ENCODE peak calls at places on chromosome 2, in six cellular contexts. S, F, R, X, Y and Z are unnamed samples.

GRCh38 chr2:156908825-156909224 is 348.7 kb upstream of the GALNT5 start:
- DNase-seq in S (peak; percentile 56), F (no peak), R (peak; percentile 37), X (peak; percentile 21), Y (no peak), Z (no peak)

GRCh38 chr2:29042581-29043075 is 31.7 kb downstream of the PCARE start:
- DNase-seq in S (peak; percentile 78), F (no peak), R (no peak), X (no peak), Y (peak; percentile 51), Z (no peak)

GRCh38 chr2:101349893-101350662 is 37.2 kb downstream of the CREG2 start:
- DNase-seq in S (peak; percentile 55), F (no peak), R (no peak), X (no peak), Y (no peak), Z (no peak)

GRCh38 chr2:105489168-105489878 is 90.5 kb upstream of the FHL2 start:
- DNase-seq in S (no peak), F (no peak), R (no peak), X (no peak), Y (no peak), Z (no peak)

GRCh38 chr2:45729753-45730512 is 78.5 kb downstream of the PRKCE start:
- DNase-seq in S (no peak), F (no peak), R (no peak), X (peak; percentile 80), Y (no peak), Z (peak; percentile 47)

GRCh38 chr2:198347349-198347748 is 543.0 kb downstream of the PLCL1 start:
- DNase-seq in S (peak; percentile 9), F (no peak), R (no peak), X (no peak), Y (no peak), Z (no peak)

GRCh38 chr2:15334650-15335326 is 226.3 kb downstream of the NBAS start:
- DNase-seq in S (no peak), F (no peak), R (peak; percentile 20), X (no peak), Y (no peak), Z (no peak)

GRCh38 chr2:224429441-224429810 is 27.5 kb upstream of the FAM124B start:
- DNase-seq in S (no peak), F (no peak), R (no peak), X (no peak), Y (no peak), Z (no peak)

GRCh38 chr2:150621800-150622199 is 134.3 kb upstream of the RND3 start:
- DNase-seq in S (peak; percentile 54), F (no peak), R (peak; percentile 65), X (no peak), Y (no peak), Z (no peak)

GRCh38 chr2:218217366-218218309 is 649 bp downstream of the ARPC2 start:
- DNase-seq in S (peak; percentile 45), F (peak; percentile 59), R (no peak), X (peak; percentile 75), Y (no peak), Z (peak; percentile 72)

GRCh38 chr2:66414896-66415295 is 20.0 kb upstream of the MEIS1 start:
- DNase-seq in S (no peak), F (no peak), R (no peak), X (no peak), Y (no peak), Z (no peak)

GRCh38 chr2:218033590-218034496 is 31.0 kb upstream of the TNS1 start:
- DNase-seq in S (no peak), F (no peak), R (no peak), X (no peak), Y (no peak), Z (peak; percentile 26)

GRCh38 chr2:113202305-113203216 is 28.8 kb downstream of the PSD4 start:
- DNase-seq in S (no peak), F (no peak), R (no peak), X (no peak), Y (no peak), Z (no peak)

GRCh38 chr2:105179469-105180372 is 61.8 kb upstream of the GPR45 start:
- DNase-seq in S (peak; percentile 87), F (peak; percentile 50), R (peak; percentile 29), X (peak; percentile 10), Y (no peak), Z (peak; percentile 23)

GRCh38 chr2:236867441-236868260 is 218.0 kb upstream of the COPS8 start:
- DNase-seq in S (no peak), F (no peak), R (peak; percentile 32), X (no peak), Y (no peak), Z (no peak)

GRCh38 chr2:4135765-4136164 is 432.4 kb downstream of the DCDC2C start:
- DNase-seq in S (no peak), F (no peak), R (no peak), X (no peak), Y (no peak), Z (no peak)

GRCh38 chr2:190804182-190804795 is 76.3 kb upstream of the GLS start:
- DNase-seq in S (peak; percentile 54), F (no peak), R (no peak), X (no peak), Y (no peak), Z (no peak)

GRCh38 chr2:20836521-20836920 is 13.6 kb upstream of the LDAH start:
- DNase-seq in S (no peak), F (no peak), R (no peak), X (no peak), Y (no peak), Z (no peak)

GRCh38 chr2:216492951-216493685 is 5.5 kb upstream of the RPL37A start:
- DNase-seq in S (peak; percentile 77), F (no peak), R (no peak), X (peak; percentile 37), Y (no peak), Z (no peak)

GRCh38 chr2:176156301-176156958 is 677 bp upstream of the HOXD3 start:
- DNase-seq in S (no peak), F (no peak), R (no peak), X (no peak), Y (no peak), Z (no peak)

GRCh38 chr2:159755788-159756187 is 42.2 kb downstream of the CD302 start:
- DNase-seq in S (peak; percentile 25), F (no peak), R (no peak), X (no peak), Y (no peak), Z (no peak)

GRCh38 chr2:9163306-9164111 is 43.1 kb upstream of the ASAP2 start:
- DNase-seq in S (peak; percentile 51), F (no peak), R (no peak), X (no peak), Y (no peak), Z (no peak)

GRCh38 chr2:18987592-18988073 is 370.8 kb downstream of the OSR1 start:
- DNase-seq in S (peak; percentile 93), F (peak; percentile 61), R (peak; percentile 65), X (no peak), Y (no peak), Z (no peak)

GRCh38 chr2:96695602-96696001 is 44.3 kb downstream of the LMAN2L start:
- DNase-seq in S (no peak), F (no peak), R (no peak), X (no peak), Y (no peak), Z (no peak)

GRCh38 chr2:176239016-176239415 is 30.2 kb upstream of the MTX2 start:
- DNase-seq in S (no peak), F (no peak), R (no peak), X (no peak), Y (no peak), Z (no peak)

GRCh38 chr2:166764702-166765101 is 123.6 kb upstream of the XIRP2 start:
- DNase-seq in S (no peak), F (no peak), R (no peak), X (no peak), Y (no peak), Z (no peak)

GRCh38 chr2:231011526-231011925 is 15.6 kb downstream of the SPATA3 start:
- DNase-seq in S (no peak), F (no peak), R (no peak), X (no peak), Y (no peak), Z (no peak)

GRCh38 chr2:149827585-149828156 is 240.1 kb upstream of the MMADHC start:
- DNase-seq in S (peak; percentile 52), F (no peak), R (no peak), X (no peak), Y (no peak), Z (no peak)

GRCh38 chr2:199414465-199414864 is 43.3 kb downstream of the SATB2 start:
- DNase-seq in S (no peak), F (no peak), R (no peak), X (no peak), Y (no peak), Z (no peak)

GRCh38 chr2:42967959-42968674 is 175.7 kb upstream of the HAAO start:
- DNase-seq in S (peak; percentile 88), F (no peak), R (peak; percentile 91), X (no peak), Y (no peak), Z (no peak)

GRCh38 chr2:218091743-218092142 is 22.7 kb downstream of the RUFY4 start:
- DNase-seq in S (peak; percentile 31), F (no peak), R (no peak), X (no peak), Y (no peak), Z (no peak)

GRCh38 chr2:188902906-188903305 is 71.3 kb upstream of the COL3A1 start:
- DNase-seq in S (peak; percentile 78), F (no peak), R (no peak), X (no peak), Y (no peak), Z (no peak)

GRCh38 chr2:189549440-189549832 is 31.1 kb downstream of the SLC40A1 start:
- DNase-seq in S (peak; percentile 70), F (no peak), R (no peak), X (no peak), Y (no peak), Z (no peak)

GRCh38 chr2:23420091-23420839 is 35.3 kb downstream of the KLHL29 start:
- DNase-seq in S (no peak), F (peak; percentile 9), R (no peak), X (no peak), Y (no peak), Z (no peak)

GRCh38 chr2:201378496-201379397 is 21.6 kb upstream of the FLACC1 start:
- DNase-seq in S (peak; percentile 55), F (no peak), R (no peak), X (no peak), Y (no peak), Z (no peak)

GRCh38 chr2:6352906-6353515 is 512.7 kb downstream of the CMPK2 start:
- DNase-seq in S (no peak), F (peak; percentile 71), R (no peak), X (no peak), Y (no peak), Z (no peak)
- TF ChIP-seq CTCF in S (no peak), F (peak; percentile 47), R (peak; percentile 63), X (no peak), Y (peak; percentile 11), Z (no peak)

GRCh38 chr2:239679755-239680154 is 278.9 kb upstream of the HDAC4 start:
- DNase-seq in S (no peak), F (no peak), R (no peak), X (no peak), Y (no peak), Z (no peak)
- TF ChIP-seq CTCF in S (no peak), F (no peak), R (no peak), X (no peak), Y (no peak), Z (no peak)

GRCh38 chr2:12032421-12032820 is 286.0 kb downstream of the LPIN1 start:
- DNase-seq in S (no peak), F (no peak), R (no peak), X (peak; percentile 81), Y (no peak), Z (peak; percentile 39)
- TF ChIP-seq CTCF in S (no peak), F (no peak), R (no peak), X (peak; percentile 21), Y (no peak), Z (no peak)

GRCh38 chr2:234594715-234595114 is 97.8 kb upstream of the ARL4C start:
- DNase-seq in S (no peak), F (no peak), R (no peak), X (no peak), Y (no peak), Z (no peak)
- TF ChIP-seq CTCF in S (no peak), F (no peak), R (no peak), X (no peak), Y (no peak), Z (no peak)